ENCODE peak calls at places on chromosome 15, in seven cellular contexts. T is esophagus muscularis mucosa, D is transverse colon, K is HCT116, O is stomach, I is K562, Q is GM12878. N is an unnamed sample. For H3K4me1, the result is how much of the 10 kb centered on the place peaks cover.

GRCh38 chr15:57567909-57568308 is 23.8 kb upstream of the MYZAP start:
- DNase-seq in K (no peak), O (no peak), I (no peak), Q (no peak), D (no peak), T (no peak), N (no peak)

GRCh38 chr15:75089781-75090734 is 66.7 kb downstream of the PPCDC start:
- DNase-seq in I (no peak), O (no peak), D (no peak), T (no peak), Q (no peak), K (no peak), N (no peak)

GRCh38 chr15:39874890-39875549 is 45.0 kb downstream of the GPR176 start:
- DNase-seq in T (no peak), I (no peak), K (peak), Q (no peak), D (peak), O (peak), N (peak)

GRCh38 chr15:70342554-70343548 is 245.1 kb upstream of the TLE3 start:
- DNase-seq in Q (no peak), O (no peak), T (no peak), I (no peak), D (no peak), K (no peak), N (no peak)

GRCh38 chr15:27237319-27237939 is 266.4 kb downstream of the GABRG3 start:
- DNase-seq in D (no peak), O (no peak), K (no peak), I (no peak), T (no peak), Q (no peak), N (no peak)

GRCh38 chr15:68113751-68114150 is 59.6 kb downstream of the PIAS1 start:
- DNase-seq in I (no peak), Q (no peak), D (no peak), K (no peak), O (no peak), T (no peak), N (no peak)

GRCh38 chr15:54582863-54583643 is 604.8 kb downstream of the UNC13C start:
- DNase-seq in T (no peak), K (no peak), Q (peak), I (no peak), O (no peak), D (no peak), N (no peak)

GRCh38 chr15:52112203-52112750 is 298 bp downstream of the BCL2L10 start:
- DNase-seq in T (no peak), K (no peak), Q (no peak), D (peak), I (no peak), O (peak), N (no peak)

GRCh38 chr15:40232625-40233070 is 6.2 kb upstream of the PAK6 start:
- DNase-seq in T (no peak), D (no peak), Q (no peak), K (no peak), O (no peak), I (no peak), N (no peak)

GRCh38 chr15:95840004-95840403 is 490.5 kb upstream of the NR2F2 start:
- DNase-seq in K (no peak), I (no peak), O (no peak), T (no peak), D (no peak), Q (no peak), N (no peak)

GRCh38 chr15:92624401-92624991 is 31.1 kb downstream of the FAM174B start:
- DNase-seq in I (no peak), O (peak), Q (no peak), K (no peak), T (no peak), D (peak), N (no peak)

GRCh38 chr15:67803996-67804843 is 21.1 kb upstream of the SKOR1 start:
- DNase-seq in K (no peak), I (peak), O (no peak), D (no peak), Q (no peak), T (no peak), N (no peak)

GRCh38 chr15:26148461-26148860 is 285.3 kb upstream of the ATP10A start:
- DNase-seq in Q (no peak), T (no peak), K (no peak), D (no peak), I (no peak), O (no peak), N (no peak)

GRCh38 chr15:53837263-53837662 is 77.8 kb upstream of the WDR72 start:
- DNase-seq in Q (no peak), K (no peak), D (peak), T (no peak), I (no peak), O (peak), N (no peak)

GRCh38 chr15:45116482-45117326 is 2.6 kb downstream of the DUOXA2 start:
- DNase-seq in D (no peak), K (no peak), T (no peak), I (no peak), Q (no peak), O (no peak), N (no peak)

GRCh38 chr15:66937588-66937987 is 127.8 kb upstream of the SMAD3 start:
- DNase-seq in O (no peak), Q (no peak), K (no peak), I (no peak), T (no peak), D (no peak), N (no peak)

GRCh38 chr15:39960411-39960810 is 26.5 kb downstream of the EIF2AK4 start:
- DNase-seq in D (no peak), I (no peak), K (no peak), Q (no peak), O (no peak), T (no peak), N (no peak)

DNA sequence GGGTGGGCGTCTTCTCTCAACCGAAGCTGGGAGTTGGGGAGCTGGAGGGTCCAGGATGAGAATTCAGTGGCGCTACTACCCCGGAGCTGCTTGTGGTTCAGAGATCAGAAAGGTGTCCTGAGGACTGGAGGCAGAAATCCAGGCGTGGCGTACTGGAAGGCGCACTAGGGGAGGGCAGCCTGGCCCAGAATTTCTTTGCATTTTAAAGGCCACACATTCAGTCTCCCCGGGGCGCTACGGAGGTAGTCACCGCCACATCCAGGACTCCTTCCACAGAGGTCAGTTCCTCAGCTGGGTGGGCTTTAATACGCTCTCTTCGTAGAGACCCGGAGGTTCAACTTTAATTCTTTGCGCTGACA is 346 bp downstream of the MCTP2 start:
- DNase-seq in K (no peak), I (no peak), Q (no peak), D (peak), O (peak), T (no peak), N (no peak)
- H3K4me1 ChIP-seq in K (under half), I (under half), Q (under half), D (under half), O (under half), T (under half), N (under half)

DNA sequence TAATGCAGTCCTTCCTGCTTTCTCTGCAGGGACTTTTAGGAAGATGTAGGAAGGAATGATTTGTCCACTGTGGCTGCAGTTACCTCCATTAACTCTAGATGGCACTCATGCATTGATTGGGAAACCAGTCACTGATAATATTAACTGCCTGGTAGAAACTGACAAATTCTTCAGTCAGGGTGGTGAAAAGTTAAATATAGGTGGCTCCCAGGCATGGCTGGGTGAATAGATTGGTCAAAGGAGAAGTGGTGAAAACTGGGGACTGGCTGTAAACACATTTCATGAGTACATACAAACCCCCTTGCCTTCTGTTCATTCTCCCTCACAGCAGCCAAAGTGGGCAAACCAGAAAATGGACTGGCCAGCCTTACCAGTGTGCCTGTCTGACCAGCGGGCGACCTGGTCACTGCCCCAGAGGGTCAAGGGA is 333.4 kb downstream of the THSD4 start:
- DNase-seq in I (peak), K (peak), Q (no peak), T (no peak), O (peak), D (peak), N (peak)
- TF ChIP-seq POLR2AphosphoS5 in I (no peak), K (no peak), Q (no peak), T (no peak), O (peak), D (no peak), N (no peak)

DNA sequence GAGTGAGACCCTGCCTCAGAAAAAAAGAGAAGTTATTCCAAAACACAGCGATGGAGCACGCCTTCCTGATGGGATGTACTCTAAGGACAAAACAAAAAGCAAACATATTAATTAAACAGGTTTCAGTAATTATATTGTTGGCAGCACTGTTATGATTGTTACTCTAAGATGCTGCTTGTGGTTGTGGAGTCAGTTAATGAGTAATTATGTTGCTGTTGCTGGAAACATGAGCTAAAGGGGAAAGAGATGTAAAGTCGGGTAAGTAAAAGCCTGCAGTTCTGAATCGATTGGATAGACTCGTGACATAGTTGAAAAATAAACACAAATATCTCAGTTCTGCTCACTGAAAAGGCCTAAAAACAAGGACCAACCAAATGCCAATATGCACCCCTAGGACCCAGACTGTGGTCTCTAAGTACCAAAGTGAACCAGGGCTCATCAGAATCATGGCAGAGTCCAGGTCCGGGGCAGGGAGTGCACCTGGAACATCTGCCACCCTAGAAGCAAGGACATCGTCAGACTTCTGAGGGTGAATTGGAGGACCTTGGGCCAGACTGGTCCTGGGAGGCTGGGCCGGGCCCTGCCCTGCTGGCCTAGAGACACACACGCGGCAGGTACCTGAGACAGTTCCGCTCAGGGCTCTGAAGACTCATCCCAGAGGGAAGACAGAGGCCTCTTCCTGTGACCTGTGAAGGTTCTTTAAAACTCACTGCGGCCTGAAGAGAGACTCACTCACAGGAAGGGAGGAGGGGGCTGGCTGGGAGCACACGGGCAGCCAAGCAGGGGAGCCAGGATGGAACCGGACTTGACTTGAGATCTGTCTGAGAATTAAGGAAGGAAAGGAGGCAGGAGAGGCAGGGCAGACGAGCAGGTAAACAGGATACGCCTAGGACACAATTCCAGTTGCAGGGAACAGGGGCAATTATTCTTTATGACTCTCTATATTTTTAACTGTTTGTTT is 140.5 kb downstream of the LRRK1 start:
- DNase-seq in O (peak), I (no peak), T (peak), Q (no peak), K (no peak), D (no peak), N (no peak)
- H3K4me1 ChIP-seq in O (under half), I (under half), T (under half), Q (under half), K (under half), D (under half), N (under half)

GRCh38 chr15:72155021-72155621 is 36.9 kb downstream of the SENP8 start:
- DNase-seq in O (peak), T (no peak), I (no peak), K (no peak), D (peak), Q (no peak), N (no peak)
- TF ChIP-seq POLR2AphosphoS5 in O (peak), T (peak), I (no peak), K (no peak), D (peak), Q (no peak), N (no peak)

DNA sequence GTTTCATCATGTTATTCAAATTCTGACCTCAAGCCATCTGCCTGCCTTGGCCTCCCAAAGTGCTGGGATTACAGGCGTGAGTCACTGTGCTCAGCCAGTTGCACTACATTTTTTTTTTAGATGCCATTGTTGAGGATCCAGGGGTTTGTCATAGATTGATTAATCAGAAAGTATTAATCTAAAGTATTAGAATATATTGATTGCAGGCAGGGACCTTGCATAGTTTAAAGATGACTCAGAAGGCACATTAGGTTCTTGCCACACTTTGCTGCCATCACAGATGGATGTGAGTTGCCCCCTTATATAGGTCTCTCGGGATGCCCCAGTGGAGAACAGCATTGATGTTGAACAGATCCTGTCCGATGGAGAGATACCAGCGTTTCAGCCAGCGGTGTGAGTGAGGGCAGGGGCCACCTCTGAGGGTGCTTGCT is 41.1 kb downstream of the IGF1R start:
- DNase-seq in K (no peak), Q (no peak), D (no peak), T (no peak), O (no peak), I (no peak), N (no peak)
- H3K4me1 ChIP-seq in K (under half), Q (under half), D (under half), T (half or more), O (half or more), I (under half), N (under half)

GRCh38 chr15:77487479-77487861 is 66.8 kb downstream of the HMG20A start:
- DNase-seq in Q (no peak), D (no peak), I (no peak), O (no peak), K (no peak), T (no peak), N (no peak)
- TF ChIP-seq POLR2AphosphoS5 in Q (no peak), D (no peak), I (no peak), O (no peak), K (no peak), T (no peak), N (no peak)

GRCh38 chr15:82074610-82075009 is 28.8 kb upstream of the MEX3B start:
- DNase-seq in I (no peak), D (no peak), K (no peak), Q (no peak), O (no peak), T (no peak), N (no peak)
- H3K4me1 ChIP-seq in I (under half), D (under half), K (under half), Q (under half), O (under half), T (under half), N (under half)

DNA sequence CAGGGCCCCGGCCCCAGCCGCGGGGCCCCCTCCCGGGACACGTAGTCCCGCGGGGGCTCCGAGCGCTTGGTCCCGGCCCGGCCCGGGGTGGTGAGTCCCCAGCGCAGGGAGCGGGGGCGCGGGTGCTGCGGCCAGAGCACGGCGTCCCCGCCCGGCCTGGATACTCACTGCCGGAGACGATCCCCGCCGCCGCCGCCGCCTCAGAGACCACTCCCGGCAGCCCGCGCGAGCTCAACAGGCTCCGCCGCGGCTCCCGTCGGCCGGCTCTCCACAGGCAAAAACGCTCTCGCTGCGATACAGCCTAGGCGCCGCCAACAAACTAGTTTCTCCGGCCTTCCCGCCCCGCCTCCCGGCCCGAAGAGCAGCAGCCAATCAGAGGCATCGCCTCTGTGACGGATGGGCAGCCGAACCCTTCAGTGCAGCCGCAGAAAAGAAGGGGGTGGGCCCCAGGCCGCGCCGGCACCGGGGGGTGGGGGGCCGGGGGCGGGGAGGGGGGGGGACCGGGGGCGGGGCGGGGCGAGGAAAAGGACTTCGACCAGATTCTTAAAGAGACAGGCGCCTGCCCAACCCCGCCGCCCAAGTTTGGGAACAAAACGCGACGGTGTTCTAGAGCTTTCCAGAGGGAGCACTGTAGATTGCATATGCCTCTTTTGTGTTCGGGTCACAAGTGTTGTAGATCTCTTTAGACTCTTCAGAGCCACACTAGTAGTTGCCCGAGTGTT is at the start of gene KLHL25:
- DNase-seq in Q (peak), D (peak), O (peak), I (peak), T (peak), K (peak), N (peak)
- TF ChIP-seq POLR2AphosphoS5 in Q (no peak), D (peak), O (peak), I (no peak), T (peak), K (peak), N (peak)

GRCh38 chr15:31304736-31305365 is 21.8 kb upstream of the KLF13 start:
- DNase-seq in D (no peak), I (no peak), T (peak), O (no peak), Q (no peak), K (no peak), N (no peak)
- H3K4me1 ChIP-seq in D (under half), I (under half), T (half or more), O (under half), Q (under half), K (under half), N (under half)